ENCODE peak calls at places on chromosomes 6 and 20, in four cellular contexts. T is cardiac muscle cell, Q is adrenal gland, S is MM.1S. J is an unnamed sample.

GRCh38 chr6:21769973-21770372 is 176.4 kb downstream of the SOX4 start:
- DNase-seq in S (no peak), T (no peak), Q (no peak), J (no peak)

GRCh38 chr20:24504331-24505285 is 35.2 kb downstream of the SYNDIG1 start:
- DNase-seq in T (no peak), Q (no peak), S (no peak), J (no peak)

GRCh38 chr20:20568604-20569205 is 143.7 kb downstream of the RALGAPA2 start:
- DNase-seq in T (peak), Q (peak), S (peak), J (peak)

GRCh38 chr6:154763650-154764049 is 30.4 kb downstream of the SCAF8 start:
- DNase-seq in S (no peak), Q (no peak), T (no peak), J (no peak)

GRCh38 chr20:50518270-50518721 is 8.1 kb downstream of the PTPN1 start:
- DNase-seq in T (no peak), Q (no peak), S (no peak), J (peak)

GRCh38 chr6:131163886-131164285 is 28.6 kb downstream of the AKAP7 start:
- DNase-seq in T (no peak), Q (peak), S (no peak), J (no peak)

GRCh38 chr20:52172392-52173047 is 19.1 kb downstream of the ZFP64 start:
- DNase-seq in T (no peak), Q (no peak), S (peak), J (peak)

GRCh38 chr6:78594667-78595051 is 272.7 kb upstream of the IRAK1BP1 start:
- DNase-seq in T (no peak), S (no peak), Q (no peak), J (no peak)

GRCh38 chr6:159727717-159728440 is 573 bp downstream of the WTAP start:
- DNase-seq in T (peak), Q (peak), S (peak), J (peak)

GRCh38 chr6:15892369-15892768 is 229.5 kb upstream of the DTNBP1 start:
- DNase-seq in Q (no peak), S (no peak), T (no peak), J (no peak)

GRCh38 chr6:44253307-44254101 is 3.8 kb downstream of the SLC35B2 start:
- DNase-seq in S (peak), Q (no peak), T (peak), J (peak)

GRCh38 chr6:113464536-113464935 is 392.6 kb upstream of the MARCKS start:
- DNase-seq in S (no peak), T (no peak), Q (no peak), J (no peak)

GRCh38 chr20:17806739-17807441 is 107.1 kb downstream of the BANF2 start:
- DNase-seq in T (peak), S (no peak), Q (peak), J (no peak)

GRCh38 chr6:168111911-168112310 is 32.9 kb upstream of the FRMD1 start:
- DNase-seq in T (no peak), S (no peak), Q (no peak), J (no peak)

GRCh38 chr20:46074006-46074405 is 15.8 kb downstream of the NCOA5 start:
- DNase-seq in T (no peak), Q (no peak), S (no peak), J (no peak)

GRCh38 chr6:128569737-128570438 is 49.5 kb upstream of the PTPRK start:
- DNase-seq in Q (no peak), S (no peak), T (no peak), J (no peak)

GRCh38 chr20:57394087-57395082 is 3.2 kb downstream of the RBM38 start:
- DNase-seq in Q (no peak), S (peak), T (no peak), J (no peak)

GRCh38 chr6:102039450-102039849 is 645.9 kb downstream of the GRIK2 start:
- DNase-seq in T (no peak), S (no peak), Q (no peak), J (no peak)

GRCh38 chr6:21102201-21102600 is 491.4 kb upstream of the SOX4 start:
- DNase-seq in T (no peak), S (no peak), Q (no peak), J (no peak)

GRCh38 chr20:24651171-24651972 is 181.9 kb downstream of the SYNDIG1 start:
- DNase-seq in S (no peak), Q (no peak), T (no peak), J (no peak)

GRCh38 chr6:119119989-119120388 is 41.5 kb upstream of the FAM184A start:
- DNase-seq in Q (no peak), S (no peak), T (no peak), J (no peak)

GRCh38 chr6:17015551-17016381 is 86.1 kb upstream of the STMND1 start:
- DNase-seq in S (no peak), T (no peak), Q (no peak), J (no peak)

GRCh38 chr6:157314705-157315321 is 8.5 kb downstream of the TMEM242 start:
- DNase-seq in S (peak), Q (no peak), T (peak), J (peak)

GRCh38 chr6:23181301-23182110 is 612.1 kb downstream of the HDGFL1 start:
- DNase-seq in Q (no peak), S (no peak), T (no peak), J (no peak)

GRCh38 chr6:37741757-37742400 is 44.2 kb upstream of the MDGA1 start:
- DNase-seq in Q (no peak), T (peak), S (no peak), J (no peak)

GRCh38 chr6:5478380-5478779 is 217.1 kb downstream of the FARS2 start:
- DNase-seq in T (no peak), S (no peak), Q (no peak), J (no peak)

GRCh38 chr20:10369723-10370090 is 64.3 kb downstream of the MKKS start:
- DNase-seq in S (no peak), Q (no peak), T (no peak), J (no peak)

GRCh38 chr20:50913976-50914375 is 17.3 kb downstream of the ADNP start:
- DNase-seq in T (no peak), Q (no peak), S (no peak), J (peak)

GRCh38 chr6:117169781-117170281 is 95.5 kb upstream of the VGLL2 start:
- DNase-seq in T (no peak), Q (no peak), S (no peak), J (no peak)

GRCh38 chr6:56642366-56643261 is at the start of gene DST:
- DNase-seq in S (no peak), Q (no peak), T (no peak), J (no peak)

GRCh38 chr20:14406495-14406894 is 69.1 kb upstream of the FLRT3 start:
- DNase-seq in T (no peak), Q (no peak), S (peak), J (no peak)

GRCh38 chr6:16420715-16421461 is 182.5 kb downstream of the GMPR start:
- DNase-seq in S (peak), T (no peak), Q (peak), J (peak)

GRCh38 chr20:1555952-1556351 is 1.6 kb downstream of the SIRPD start:
- DNase-seq in S (no peak), Q (no peak), T (no peak), J (no peak)

GRCh38 chr20:54199283-54199682 is 8.6 kb upstream of the PFDN4 start:
- DNase-seq in Q (no peak), T (no peak), S (no peak), J (no peak)

GRCh38 chr6:75488026-75488425 is 5.6 kb downstream of the FILIP1 start:
- DNase-seq in T (no peak), S (no peak), Q (no peak), J (no peak)

GRCh38 chr6:25138024-25138696 is 141.0 kb upstream of the CARMIL1 start:
- DNase-seq in Q (peak), T (no peak), S (peak), J (peak)
- TF ChIP-seq CTCF in Q (peak), T (peak), S (peak), J (no peak)

GRCh38 chr6:31877125-31877650 is 1.6 kb downstream of the SLC44A4 start:
- DNase-seq in T (no peak), Q (peak), S (no peak), J (no peak)
- H3K4me3 ChIP-seq in T (no peak), Q (no peak), S (no peak), J (no peak)

GRCh38 chr6:50185006-50185405 is 135.3 kb upstream of the DEFB112 start:
- DNase-seq in T (peak), S (no peak), Q (no peak), J (peak)
- TF ChIP-seq CTCF in T (no peak), S (peak), Q (peak), J (peak)

GRCh38 chr6:2963756-2964155 is 7.6 kb downstream of the SERPINB6 start:
- DNase-seq in T (no peak), Q (no peak), S (no peak), J (no peak)

GRCh38 chr6:2962636-2963035 is 8.7 kb downstream of the SERPINB6 start:
- DNase-seq in S (no peak), Q (no peak), T (no peak), J (no peak)

GRCh38 chr6:2960935-2961334 is 10.4 kb downstream of the SERPINB6 start:
- DNase-seq in T (no peak), Q (no peak), S (no peak), J (no peak)

GRCh38 chr6:2961491-2961890 is 9.9 kb downstream of the SERPINB6 start:
- DNase-seq in Q (no peak), S (no peak), T (no peak), J (no peak)

DNA sequence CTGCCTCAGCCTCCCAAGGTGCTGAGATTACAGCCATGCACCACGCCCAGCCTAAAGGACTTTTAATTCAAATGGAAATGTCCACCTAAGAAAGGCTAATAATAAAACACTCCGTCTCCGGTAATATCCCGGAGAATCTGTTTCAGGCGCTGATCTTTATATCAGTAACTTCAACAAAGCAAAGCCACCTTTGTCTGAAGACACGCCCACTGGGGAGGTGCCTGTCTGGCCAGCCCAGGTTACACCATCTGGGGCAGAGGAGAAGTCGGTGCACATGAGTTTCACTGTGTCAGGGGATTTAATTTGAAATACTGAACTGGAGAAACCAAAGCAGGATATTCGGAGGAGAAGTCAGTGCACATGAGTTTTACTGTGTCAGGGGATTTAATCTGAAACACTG is 9.4 kb downstream of the SERPINB6 start:
- DNase-seq in S (peak), Q (no peak), T (no peak), J (no peak)
- H3K4me3 ChIP-seq in S (no peak), Q (no peak), T (no peak), J (no peak)

J was measured in GM12865.